ENCODE peak calls at places on chromosomes 3 and 15, in seven cellular contexts. I, B, C, U, N, E and G are unnamed samples. For H3K4me1, the result is how much of the 10 kb centered on the place peaks cover.

GRCh38 chr3:42122261-42123011 is 31.3 kb downstream of the TRAK1 start:
- DNase-seq in I (no peak), U (peak), B (no peak), C (no peak), E (no peak), N (no peak), G (no peak)

GRCh38 chr3:191417457-191417729 is 43.6 kb upstream of the PYDC2 start:
- DNase-seq in B (no peak), E (no peak), U (no peak), C (no peak), N (no peak), I (no peak), G (no peak)

GRCh38 chr3:52352566-52352965 is 36.4 kb downstream of the DNAH1 start:
- DNase-seq in C (no peak), N (no peak), E (no peak), U (no peak), B (no peak), I (peak), G (no peak)

GRCh38 chr3:21754839-21755238 is 3.8 kb upstream of the ZNF385D start:
- DNase-seq in I (no peak), E (no peak), C (no peak), B (no peak), N (no peak), U (no peak), G (no peak)

GRCh38 chr3:127488740-127489139 is 101.8 kb downstream of the TPRA1 start:
- DNase-seq in U (peak), C (no peak), I (no peak), B (peak), N (no peak), E (no peak), G (no peak)

GRCh38 chr15:101446527-101447167 is 42.9 kb downstream of the PCSK6 start:
- DNase-seq in E (peak), U (no peak), I (no peak), N (no peak), C (no peak), B (no peak), G (no peak)

GRCh38 chr3:55362206-55362960 is 124.7 kb downstream of the WNT5A start:
- DNase-seq in I (no peak), N (peak), B (no peak), U (no peak), C (no peak), E (no peak), G (no peak)

GRCh38 chr15:95284487-95284886 is 1046.0 kb upstream of the NR2F2 start:
- DNase-seq in B (no peak), C (no peak), E (no peak), U (no peak), I (no peak), N (no peak), G (no peak)

GRCh38 chr3:129004639-129005295 is 3.7 kb downstream of the EFCC1 start:
- DNase-seq in I (no peak), U (no peak), C (no peak), E (no peak), B (no peak), N (no peak), G (no peak)

GRCh38 chr3:2244137-2244536 is 145.5 kb downstream of the CNTN4 start:
- DNase-seq in E (no peak), U (no peak), B (no peak), N (no peak), I (no peak), C (no peak), G (no peak)

GRCh38 chr15:70781236-70781635 is 17.9 kb upstream of the UACA start:
- DNase-seq in E (no peak), C (no peak), U (no peak), N (no peak), B (no peak), I (no peak), G (no peak)

GRCh38 chr15:63050737-63051700 is 8.5 kb downstream of the TPM1 start:
- DNase-seq in E (no peak), U (no peak), C (no peak), I (no peak), N (peak), B (no peak), G (no peak)

GRCh38 chr15:63048115-63048985 is 5.8 kb downstream of the TPM1 start:
- DNase-seq in N (peak), C (peak), I (peak), B (peak), E (peak), U (peak), G (peak)

GRCh38 chr15:63051701-63052066 is 9.1 kb downstream of the TPM1 start:
- DNase-seq in I (no peak), N (no peak), E (no peak), U (no peak), B (no peak), C (no peak), G (no peak)

GRCh38 chr15:63048986-63049665 is 6.6 kb downstream of the TPM1 start:
- DNase-seq in U (no peak), E (peak), N (peak), C (peak), B (peak), I (peak), G (peak)

DNA sequence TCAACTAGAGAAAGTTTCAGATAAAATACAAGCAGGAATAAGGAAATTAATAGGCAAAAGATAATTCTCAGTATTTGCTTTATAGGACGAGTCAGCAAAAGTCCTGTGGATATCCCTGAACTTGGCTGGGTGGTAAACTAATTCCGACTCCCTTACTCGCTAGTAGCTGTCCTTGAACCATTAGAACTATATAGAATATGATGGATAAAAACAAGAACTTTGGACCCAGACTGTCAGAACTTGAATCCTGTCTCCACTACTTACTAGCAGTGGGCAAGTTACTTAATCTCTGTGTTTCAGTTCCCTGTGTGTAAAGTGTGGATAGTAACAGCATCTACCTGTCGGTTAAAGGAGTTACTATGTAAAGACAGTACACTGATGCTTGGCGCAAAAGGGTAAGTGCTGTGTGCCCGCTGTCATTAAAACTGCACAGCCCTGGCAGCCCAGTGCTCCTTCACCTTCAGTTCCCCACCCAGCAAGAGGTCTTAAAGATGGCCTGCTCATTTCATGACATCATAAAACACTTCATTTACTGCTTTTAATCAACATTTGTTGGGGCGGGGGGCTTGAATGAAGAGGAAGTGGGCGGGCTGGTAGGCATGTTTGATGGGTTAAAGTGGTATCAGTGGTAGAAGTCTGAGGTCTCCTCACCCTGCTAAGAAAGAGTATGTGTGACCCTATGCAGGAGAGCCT is 7.3 kb downstream of the TPM1 start:
- DNase-seq in U (no peak), C (no peak), B (no peak), I (no peak), N (no peak), E (no peak), G (no peak)
- H3K4me1 ChIP-seq in U (half or more), C (under half), B (half or more), I (half or more), N (under half), E (half or more), G (half or more)

DNA sequence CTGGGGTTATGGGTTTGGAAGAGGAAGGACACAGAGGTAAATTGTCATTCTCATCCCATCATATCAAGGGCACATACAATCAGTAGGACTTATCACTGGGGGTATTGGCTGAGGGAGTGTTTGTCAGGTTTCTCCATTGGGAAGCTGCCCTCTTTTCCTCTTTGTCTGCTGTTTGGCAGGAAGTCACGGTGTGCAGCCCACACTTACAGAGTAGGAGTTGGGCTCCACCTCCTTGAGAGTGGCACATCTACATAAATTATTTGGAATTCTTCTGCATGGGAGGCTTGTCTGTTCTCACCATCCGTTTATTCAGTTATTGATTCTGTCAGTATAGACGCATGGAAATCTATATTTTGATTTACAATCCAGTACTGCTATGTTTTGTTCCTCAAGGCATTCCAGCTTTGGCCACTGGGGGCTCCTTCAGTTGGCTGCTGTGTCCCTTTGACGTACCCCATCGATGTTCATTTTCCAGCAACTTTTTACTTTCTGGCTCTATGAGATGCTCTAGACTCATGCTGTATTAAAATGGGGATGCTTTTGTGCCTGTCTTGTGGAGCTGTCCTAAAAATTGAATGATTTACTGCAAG is 200.3 kb downstream of the SLCO3A1 start:
- DNase-seq in C (no peak), I (no peak), B (no peak), U (no peak), E (no peak), N (no peak), G (no peak)
- TF ChIP-seq CTCF in C (no peak), I (peak), B (no peak), U (peak), E (no peak), N (peak), G (peak)

GRCh38 chr15:52780172-52780980 is 9.8 kb downstream of the ONECUT1 start:
- DNase-seq in E (peak), B (no peak), I (peak), C (no peak), U (no peak), N (peak), G (peak)
- H3K27ac ChIP-seq in E (no peak), B (no peak), I (no peak), C (no peak), U (no peak), N (no peak), G (no peak)

GRCh38 chr15:63364293-63365003 is 17.2 kb downstream of the CA12 start:
- DNase-seq in N (peak), B (no peak), C (no peak), U (no peak), E (no peak), I (no peak), G (no peak)
- H3K4me1 ChIP-seq in N (under half), B (under half), C (under half), U (half or more), E (under half), I (under half), G (under half)